ENCODE peak calls at places on chromosomes 2 and 18, in five cellular contexts. One of them, this sample, is unnamed.

GRCh38 chr2:176891105-176891504 is 321.5 kb upstream of the HNRNPA3 start:
- DNase-seq in GM23338: no peak
- DNase-seq in GM23248: no peak
- DNase-seq in neural progenitor cell: no peak
- DNase-seq in HCT116: no peak
- DNase-seq in this sample: no peak

GRCh38 chr2:39705638-39706037 is 39.9 kb downstream of the TMEM178A start:
- DNase-seq in GM23338: no peak
- DNase-seq in GM23248: no peak
- DNase-seq in neural progenitor cell: no peak
- DNase-seq in HCT116: no peak
- DNase-seq in this sample: no peak

GRCh38 chr2:176561706-176562105 is 292.5 kb downstream of the MTX2 start:
- DNase-seq in GM23338: peak; percentile 19
- DNase-seq in GM23248: peak; percentile 65
- DNase-seq in neural progenitor cell: no peak
- DNase-seq in HCT116: no peak
- DNase-seq in this sample: no peak

GRCh38 chr2:129181433-129181832 is 798.0 kb upstream of the RAB6C start:
- DNase-seq in GM23338: no peak
- DNase-seq in GM23248: no peak
- DNase-seq in neural progenitor cell: no peak
- DNase-seq in HCT116: no peak
- DNase-seq in this sample: no peak

GRCh38 chr2:89767581-89768435 is 1076.3 kb downstream of the RPIA start:
- DNase-seq in GM23338: peak; percentile 30
- DNase-seq in GM23248: no peak
- DNase-seq in neural progenitor cell: no peak
- DNase-seq in HCT116: no peak
- DNase-seq in this sample: no peak

GRCh38 chr18:6441201-6441600 is 26.5 kb upstream of the L3MBTL4 start:
- DNase-seq in GM23338: no peak
- DNase-seq in GM23248: no peak
- DNase-seq in neural progenitor cell: no peak
- DNase-seq in HCT116: no peak
- DNase-seq in this sample: no peak

GRCh38 chr2:19819097-19820065 is 82.4 kb downstream of the TTC32 start:
- DNase-seq in GM23338: no peak
- DNase-seq in GM23248: peak; percentile 98
- DNase-seq in neural progenitor cell: no peak
- DNase-seq in HCT116: peak; percentile 56
- DNase-seq in this sample: peak; percentile 93

GRCh38 chr2:171225302-171225980 is 64.7 kb upstream of the TLK1 start:
- DNase-seq in GM23338: no peak
- DNase-seq in GM23248: peak; percentile 95
- DNase-seq in neural progenitor cell: no peak
- DNase-seq in HCT116: peak; percentile 88
- DNase-seq in this sample: peak; percentile 93

GRCh38 chr2:214507032-214507431 is 96.2 kb downstream of the VWC2L start:
- DNase-seq in GM23338: no peak
- DNase-seq in GM23248: no peak
- DNase-seq in neural progenitor cell: no peak
- DNase-seq in HCT116: no peak
- DNase-seq in this sample: no peak

GRCh38 chr18:48896875-48897511 is 53.8 kb downstream of the SMAD7 start:
- DNase-seq in GM23338: peak; percentile 70
- DNase-seq in GM23248: peak; percentile 63
- DNase-seq in neural progenitor cell: peak; percentile 67
- DNase-seq in HCT116: no peak
- DNase-seq in this sample: peak; percentile 24

GRCh38 chr2:160703648-160704585 is 210.3 kb upstream of the RBMS1 start:
- DNase-seq in GM23338: peak; percentile 63
- DNase-seq in GM23248: no peak
- DNase-seq in neural progenitor cell: peak; percentile 78
- DNase-seq in HCT116: no peak
- DNase-seq in this sample: no peak

GRCh38 chr2:186570587-186570986 is 19.3 kb upstream of the ITGAV start:
- DNase-seq in GM23338: peak; percentile 23
- DNase-seq in GM23248: peak; percentile 64
- DNase-seq in neural progenitor cell: peak; percentile 4
- DNase-seq in HCT116: no peak
- DNase-seq in this sample: peak; percentile 55

GRCh38 chr2:62482558-62483352 is 23.2 kb downstream of the TMEM17 start:
- DNase-seq in GM23338: no peak
- DNase-seq in GM23248: no peak
- DNase-seq in neural progenitor cell: no peak
- DNase-seq in HCT116: no peak
- DNase-seq in this sample: no peak

GRCh38 chr2:42962521-42962953 is 170.2 kb upstream of the HAAO start:
- DNase-seq in GM23338: no peak
- DNase-seq in GM23248: peak; percentile 69
- DNase-seq in neural progenitor cell: no peak
- DNase-seq in HCT116: no peak
- DNase-seq in this sample: no peak

GRCh38 chr2:165513479-165513878 is 44.0 kb downstream of the CSRNP3 start:
- DNase-seq in GM23338: no peak
- DNase-seq in GM23248: no peak
- DNase-seq in neural progenitor cell: no peak
- DNase-seq in HCT116: no peak
- DNase-seq in this sample: no peak

GRCh38 chr2:142140434-142140845 is 9.6 kb upstream of the LRP1B start:
- DNase-seq in GM23338: peak; percentile 72
- DNase-seq in GM23248: peak; percentile 34
- DNase-seq in neural progenitor cell: peak; percentile 49
- DNase-seq in HCT116: peak; percentile 19
- DNase-seq in this sample: peak; percentile 65

GRCh38 chr2:187453078-187453641 is 5.1 kb upstream of the CALCRL start:
- DNase-seq in GM23338: peak; percentile 65
- DNase-seq in GM23248: peak; percentile 54
- DNase-seq in neural progenitor cell: peak; percentile 27
- DNase-seq in HCT116: peak; percentile 29
- DNase-seq in this sample: peak; percentile 50

GRCh38 chr18:48609820-48610815 is 71.3 kb downstream of the CTIF start:
- DNase-seq in GM23338: no peak
- DNase-seq in GM23248: peak; percentile 62
- DNase-seq in neural progenitor cell: no peak
- DNase-seq in HCT116: no peak
- DNase-seq in this sample: no peak

GRCh38 chr2:130854301-130854700 is 17.6 kb downstream of the ARHGEF4 start:
- DNase-seq in GM23338: no peak
- DNase-seq in GM23248: no peak
- DNase-seq in neural progenitor cell: no peak
- DNase-seq in HCT116: no peak
- DNase-seq in this sample: no peak

GRCh38 chr2:147572622-147573021 is 272.2 kb upstream of the ACVR2A start:
- DNase-seq in GM23338: no peak
- DNase-seq in GM23248: peak; percentile 33
- DNase-seq in neural progenitor cell: no peak
- DNase-seq in HCT116: no peak
- DNase-seq in this sample: peak; percentile 62

GRCh38 chr2:234966340-234966739 is 14.5 kb downstream of the SH3BP4 start:
- DNase-seq in GM23338: no peak
- DNase-seq in GM23248: no peak
- DNase-seq in neural progenitor cell: no peak
- DNase-seq in HCT116: no peak
- DNase-seq in this sample: no peak

GRCh38 chr2:88540346-88540745 is 86.9 kb downstream of the EIF2AK3 start:
- DNase-seq in GM23338: no peak
- DNase-seq in GM23248: peak; percentile 87
- DNase-seq in neural progenitor cell: no peak
- DNase-seq in HCT116: no peak
- DNase-seq in this sample: peak; percentile 38

GRCh38 chr2:160345102-160345501 is 145.0 kb upstream of the ITGB6 start:
- DNase-seq in GM23338: no peak
- DNase-seq in GM23248: no peak
- DNase-seq in neural progenitor cell: no peak
- DNase-seq in HCT116: no peak
- DNase-seq in this sample: no peak

GRCh38 chr2:27123302-27124150 is at the start of gene ABHD1:
- DNase-seq in GM23338: peak; percentile 69
- DNase-seq in GM23248: peak; percentile 54
- DNase-seq in neural progenitor cell: peak; percentile 79
- DNase-seq in HCT116: no peak
- DNase-seq in this sample: no peak

GRCh38 chr2:27118525-27119329 is at the start of gene CGREF1:
- DNase-seq in GM23338: peak; percentile 64
- DNase-seq in GM23248: peak; percentile 58
- DNase-seq in neural progenitor cell: peak; percentile 62
- DNase-seq in HCT116: no peak
- DNase-seq in this sample: peak; percentile 20

GRCh38 chr2:27115485-27115884 is 3.4 kb downstream of the CGREF1 start:
- DNase-seq in GM23338: no peak
- DNase-seq in GM23248: no peak
- DNase-seq in neural progenitor cell: no peak
- DNase-seq in HCT116: no peak
- DNase-seq in this sample: peak; percentile 26

GRCh38 chr2:27122791-27123190 is 824 bp upstream of the ABHD1 start:
- DNase-seq in GM23338: no peak
- DNase-seq in GM23248: no peak
- DNase-seq in neural progenitor cell: no peak
- DNase-seq in HCT116: no peak
- DNase-seq in this sample: no peak

DNA sequence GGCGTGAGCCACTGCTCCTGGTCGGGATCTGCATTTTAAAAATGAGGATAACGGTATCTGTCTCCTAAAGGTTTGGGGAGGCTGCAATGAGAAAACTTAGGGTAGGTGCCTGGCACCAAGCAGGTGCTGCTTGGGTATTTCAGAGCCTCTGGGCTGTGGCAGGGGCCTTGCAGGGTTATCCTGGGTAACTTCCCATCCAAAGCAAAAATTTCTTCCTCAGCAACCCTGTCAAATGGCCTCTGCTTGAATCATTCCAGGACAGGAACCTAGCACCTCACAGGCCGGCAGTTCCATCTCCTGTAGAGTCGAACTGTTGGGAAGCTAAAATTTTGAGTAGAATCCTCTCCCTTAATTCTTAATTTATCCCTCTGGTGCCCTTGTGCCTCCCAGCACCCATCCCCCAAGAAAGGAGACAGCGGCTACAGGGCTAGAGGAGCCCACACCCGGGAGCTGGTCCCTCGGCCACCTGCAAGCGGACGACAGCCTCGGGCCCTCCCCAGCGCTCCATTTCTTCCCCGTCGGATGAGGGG is 868 bp downstream of the CGREF1 start:
- DNase-seq in GM23338: no peak
- DNase-seq in GM23248: peak; percentile 23
- DNase-seq in neural progenitor cell: no peak
- DNase-seq in HCT116: no peak
- DNase-seq in this sample: no peak
- H3K4me1 ChIP-seq in GM23338: peaks cover 12% of the 10 kb centered on the region
- H3K4me1 ChIP-seq in GM23248: no peaks in the 10 kb centered on the region
- H3K4me1 ChIP-seq in neural progenitor cell: peaks cover 12% of the 10 kb centered on the region
- H3K4me1 ChIP-seq in HCT116: no peaks in the 10 kb centered on the region
- H3K4me1 ChIP-seq in this sample: no peaks in the 10 kb centered on the region

GRCh38 chr2:229860334-229860733 is 61.5 kb downstream of the TRIP12 start:
- DNase-seq in GM23338: no peak
- DNase-seq in GM23248: no peak
- DNase-seq in neural progenitor cell: no peak
- DNase-seq in HCT116: no peak
- DNase-seq in this sample: no peak

GRCh38 chr2:229855116-229855515 is 66.7 kb downstream of the TRIP12 start:
- DNase-seq in GM23338: no peak
- DNase-seq in GM23248: no peak
- DNase-seq in neural progenitor cell: no peak
- DNase-seq in HCT116: no peak
- DNase-seq in this sample: no peak

GRCh38 chr2:229858351-229858750 is 63.5 kb downstream of the TRIP12 start:
- DNase-seq in GM23338: no peak
- DNase-seq in GM23248: no peak
- DNase-seq in neural progenitor cell: no peak
- DNase-seq in HCT116: no peak
- DNase-seq in this sample: no peak

GRCh38 chr2:229856416-229856815 is 65.4 kb downstream of the TRIP12 start:
- DNase-seq in GM23338: no peak
- DNase-seq in GM23248: no peak
- DNase-seq in neural progenitor cell: no peak
- DNase-seq in HCT116: no peak
- DNase-seq in this sample: no peak

DNA sequence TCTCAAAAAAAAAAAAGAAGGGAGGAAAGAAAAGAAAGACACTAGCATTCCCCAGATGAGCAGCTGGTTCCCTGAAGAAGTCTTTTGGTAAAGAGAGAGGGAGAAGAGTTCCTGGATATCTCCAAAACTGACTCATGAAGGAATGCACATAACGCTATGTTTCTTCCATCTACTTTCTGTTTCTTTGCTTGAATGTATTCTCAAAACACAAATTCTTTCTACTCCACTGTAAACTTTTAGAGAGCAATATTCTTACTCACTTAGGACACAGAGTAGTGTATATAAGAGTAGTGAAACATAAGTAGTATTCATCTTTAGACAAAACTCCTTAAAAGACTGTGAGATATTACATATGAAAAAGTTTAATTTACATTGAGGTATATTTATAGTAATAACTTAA is 64.2 kb downstream of the TRIP12 start:
- DNase-seq in GM23338: no peak
- DNase-seq in GM23248: no peak
- DNase-seq in neural progenitor cell: no peak
- DNase-seq in HCT116: no peak
- DNase-seq in this sample: no peak
- H3K36me3 ChIP-seq in GM23338: no peaks in the 10 kb centered on the region
- H3K36me3 ChIP-seq in GM23248: peaks cover 32% of the 10 kb centered on the region
- H3K36me3 ChIP-seq in neural progenitor cell: peaks cover 4% of the 10 kb centered on the region
- H3K36me3 ChIP-seq in HCT116: peaks cover 5% of the 10 kb centered on the region
- H3K36me3 ChIP-seq in this sample: peaks cover 23% of the 10 kb centered on the region

GRCh38 chr2:102449370-102449974 is 23.6 kb upstream of the SLC9A4 start:
- DNase-seq in GM23338: peak; percentile 68
- DNase-seq in GM23248: peak; percentile 64
- DNase-seq in neural progenitor cell: peak; percentile 37
- DNase-seq in HCT116: peak; percentile 13
- DNase-seq in this sample: peak; percentile 65
- TF ChIP-seq EZH2phosphoT487 in GM23338: no peak
- TF ChIP-seq EZH2phosphoT487 in GM23248: no peak
- TF ChIP-seq EZH2phosphoT487 in neural progenitor cell: no peak
- TF ChIP-seq EZH2phosphoT487 in HCT116: no peak
- TF ChIP-seq EZH2phosphoT487 in this sample: no peak

DNA sequence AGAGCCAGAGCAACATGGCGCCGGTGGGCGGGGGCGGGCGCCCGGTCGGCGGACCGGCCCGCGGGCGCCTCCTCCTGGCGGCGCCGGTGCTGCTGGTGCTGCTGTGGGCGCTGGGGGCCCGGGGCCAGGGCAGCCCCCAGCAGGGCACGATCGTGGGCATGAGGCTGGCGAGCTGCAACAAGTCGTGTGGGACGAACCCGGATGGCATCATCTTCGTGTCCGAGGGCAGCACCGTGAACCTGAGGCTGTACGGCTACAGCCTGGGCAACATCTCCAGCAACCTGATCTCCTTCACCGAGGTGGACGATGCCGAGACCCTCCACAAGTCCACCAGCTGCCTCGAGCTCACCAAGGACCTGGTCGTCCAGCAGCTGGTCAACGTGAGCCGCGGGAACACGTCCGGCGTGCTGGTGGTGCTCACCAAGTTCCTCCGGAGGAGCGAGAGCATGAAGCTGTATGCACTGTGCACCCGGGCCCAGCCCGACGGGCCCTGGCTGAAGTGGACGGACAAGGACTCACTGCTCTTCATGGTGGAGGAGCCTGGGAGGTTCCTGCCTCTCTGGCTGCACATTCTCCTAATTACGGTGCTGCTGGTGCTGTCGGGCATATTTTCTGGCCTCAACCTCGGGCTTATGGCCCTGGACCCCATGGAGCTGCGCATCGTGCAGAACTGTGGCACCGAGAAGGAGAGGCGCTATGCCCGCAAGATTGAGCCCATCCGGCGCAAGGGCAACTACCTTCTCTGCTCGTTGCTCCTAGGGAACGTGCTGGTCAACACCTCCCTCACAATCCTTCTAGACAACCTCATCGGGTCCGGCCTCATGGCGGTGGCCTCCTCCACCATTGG is 507 bp downstream of the CNNM4 start:
- DNase-seq in GM23338: peak; percentile 45
- DNase-seq in GM23248: peak; percentile 60
- DNase-seq in neural progenitor cell: peak; percentile 51
- DNase-seq in HCT116: no peak
- DNase-seq in this sample: peak; percentile 16
- H3K4me1 ChIP-seq in GM23338: peaks cover 40% of the 10 kb centered on the region
- H3K4me1 ChIP-seq in GM23248: peaks cover 23% of the 10 kb centered on the region
- H3K4me1 ChIP-seq in neural progenitor cell: peaks cover 37% of the 10 kb centered on the region
- H3K4me1 ChIP-seq in HCT116: peaks cover 14% of the 10 kb centered on the region
- H3K4me1 ChIP-seq in this sample: peaks cover 42% of the 10 kb centered on the region